ENCODE peak calls at places on chromosomes 11 and 22, in eight cellular contexts. C is KG1; N is stimulated activated CD4-positive, alpha-beta T cell treated with anti-CD3 and anti-CD28 coated beads, Interleukin-4, amount 100 ng/mL, for 48 hours; K is naive B cell; B is stimulated activated CD8-positive, alpha-beta memory T cell treated with anti-CD3 and anti-CD28 coated beads, Interleukin-2, amount 100 ng/mL, for 1 hour; T is EH; R is HFF-Myc; F is NCI-H460. Q is an unnamed sample.
A peak's percentile ranks its signal among the peaks of the same experiment; 100 is the strongest.

GRCh38 chr22:44197271-44197670 is 16.5 kb downstream of the PARVG start:
- DNase-seq in B (no peak), N (no peak), K (no peak), R (no peak), F (no peak), T (no peak), C (no peak), Q (no peak)

GRCh38 chr11:46119352-46120216 is 1.7 kb downstream of the PHF21A start:
- DNase-seq in C (peak; percentile 31), B (peak; percentile 28), K (peak; percentile 75), R (no peak), T (peak; percentile 65), N (peak; percentile 15), F (no peak), Q (peak; percentile 73)

GRCh38 chr11:396948-397548 is 3.0 kb downstream of the PKP3 start:
- DNase-seq in B (no peak), N (no peak), T (peak; percentile 82), R (no peak), K (peak; percentile 61), F (no peak), C (no peak), Q (peak; percentile 52)

GRCh38 chr11:130636672-130637463 is 188.4 kb downstream of the ADAMTS15 start:
- DNase-seq in K (no peak), C (no peak), R (peak; percentile 53), N (no peak), B (no peak), T (peak; percentile 88), F (peak; percentile 11), Q (peak; percentile 96)

GRCh38 chr11:57490456-57491248 is 24.9 kb downstream of the SLC43A1 start:
- DNase-seq in B (no peak), K (no peak), R (no peak), T (peak; percentile 36), C (no peak), F (no peak), N (no peak), Q (no peak)

GRCh38 chr11:26231252-26231661 is 100.7 kb upstream of the ANO3 start:
- DNase-seq in B (no peak), T (peak; percentile 63), R (peak; percentile 32), K (no peak), F (no peak), N (no peak), C (no peak), Q (peak; percentile 96)

GRCh38 chr22:36816635-36817428 is at the start of gene PVALB:
- DNase-seq in K (no peak), T (peak; percentile 21), B (no peak), C (no peak), F (peak; percentile 7), N (no peak), R (no peak), Q (peak; percentile 3)

GRCh38 chr11:122229611-122230386 is 113.8 kb upstream of the BLID start:
- DNase-seq in K (no peak), N (no peak), C (no peak), T (no peak), B (no peak), R (no peak), F (no peak), Q (peak; percentile 44)

GRCh38 chr22:49230194-49230577 is 597.5 kb downstream of the BRD1 start:
- DNase-seq in N (no peak), K (no peak), F (no peak), T (no peak), R (no peak), C (no peak), B (no peak), Q (no peak)

GRCh38 chr22:21449531-21450319 is 17.5 kb upstream of the TMEM191C start:
- DNase-seq in C (no peak), B (no peak), F (no peak), K (no peak), N (no peak), T (no peak), R (no peak), Q (no peak)